ENCODE peak calls at places on chromosomes 6 and 20, in seven cellular contexts. X is effector CD4-positive, alpha-beta T cell; Q is NCI-H1105; J is ascending aorta; V is SW 1271; A is activated CD4-positive, alpha-beta T cell treated with anti-CD3 and anti-CD28 coated beads for 1 hour; I is skeletal muscle cell. S is an unnamed sample.

GRCh38 chr6:106512048-106512957 is 117.0 kb downstream of the RTN4IP1 start:
- DNase-seq in Q (peak), A (peak), J (peak), I (no peak), X (peak), V (peak), S (peak)

GRCh38 chr20:2742934-2743559 is 50.5 kb downstream of the EBF4 start:
- DNase-seq in Q (peak), J (no peak), I (no peak), A (peak), X (peak), V (peak), S (peak)

GRCh38 chr6:12033770-12034169 is 21.7 kb downstream of the HIVEP1 start:
- DNase-seq in A (no peak), Q (no peak), V (no peak), X (no peak), I (peak), J (no peak), S (no peak)

GRCh38 chr20:58393299-58393698 is 4.3 kb downstream of the VAPB start:
- DNase-seq in Q (no peak), A (no peak), V (no peak), I (no peak), J (no peak), X (no peak), S (no peak)

GRCh38 chr6:36075656-36076055 is 48.0 kb downstream of the MAPK14 start:
- DNase-seq in A (no peak), I (no peak), X (no peak), Q (no peak), J (no peak), V (peak), S (no peak)

GRCh38 chr6:125872259-125872921 is 81.6 kb downstream of the NCOA7 start:
- DNase-seq in V (peak), Q (no peak), J (no peak), A (no peak), I (no peak), X (no peak), S (no peak)

GRCh38 chr20:44945261-44945660 is 14.9 kb downstream of the TOMM34 start:
- DNase-seq in Q (no peak), J (no peak), I (no peak), V (no peak), X (no peak), A (no peak), S (no peak)

GRCh38 chr6:95866732-95867131 is 149.0 kb upstream of the FUT9 start:
- DNase-seq in X (no peak), Q (peak), A (no peak), I (no peak), J (no peak), V (peak), S (no peak)

GRCh38 chr20:31663838-31664695 is 26.4 kb downstream of the COX4I2 start:
- DNase-seq in V (no peak), I (no peak), Q (peak), X (no peak), A (no peak), J (no peak), S (no peak)

GRCh38 chr20:24917797-24918578 is 31.1 kb upstream of the CST7 start:
- DNase-seq in I (peak), V (peak), A (no peak), X (peak), Q (peak), J (peak), S (peak)

GRCh38 chr20:19964289-19965263 is 52.6 kb upstream of the NAA20 start:
- DNase-seq in Q (no peak), A (no peak), X (no peak), J (peak), V (no peak), I (peak), S (no peak)

GRCh38 chr6:136792066-136792944 is at the start of gene MAP3K5:
- DNase-seq in A (peak), V (peak), I (no peak), J (peak), X (peak), Q (peak), S (peak)

GRCh38 chr6:106446287-106446885 is 85.9 kb downstream of the CRYBG1 start:
- DNase-seq in I (no peak), J (no peak), A (no peak), V (peak), Q (no peak), X (no peak), S (no peak)

GRCh38 chr20:12882832-12883506 is 125.8 kb upstream of the SPTLC3 start:
- DNase-seq in X (no peak), I (peak), J (no peak), V (no peak), A (no peak), Q (no peak), S (no peak)

GRCh38 chr6:44253307-44254101 is 3.8 kb downstream of the SLC35B2 start:
- DNase-seq in J (no peak), Q (peak), A (no peak), I (no peak), V (peak), X (peak), S (peak)

GRCh38 chr6:25359891-25360290 is 80.7 kb downstream of the CARMIL1 start:
- DNase-seq in I (no peak), J (no peak), V (no peak), X (no peak), A (no peak), Q (peak), S (no peak)

GRCh38 chr20:62607366-62608217 is 34.7 kb upstream of the SLCO4A1 start:
- DNase-seq in A (no peak), Q (no peak), X (no peak), J (no peak), V (no peak), I (no peak), S (no peak)

GRCh38 chr20:3250091-3250504 is 11.1 kb upstream of the SLC4A11 start:
- DNase-seq in Q (no peak), X (no peak), V (no peak), A (no peak), J (no peak), I (no peak), S (no peak)

GRCh38 chr6:53287336-53288225 is 61.2 kb downstream of the ELOVL5 start:
- DNase-seq in X (no peak), A (no peak), Q (no peak), I (no peak), V (no peak), J (no peak), S (no peak)

GRCh38 chr6:158040804-158041347 is 59.2 kb downstream of the SYNJ2 start:
- DNase-seq in Q (no peak), I (no peak), A (no peak), J (no peak), X (no peak), V (no peak), S (no peak)

GRCh38 chr20:20837574-20838021 is 125.2 kb upstream of the RALGAPA2 start:
- DNase-seq in V (peak), X (no peak), I (no peak), J (peak), A (no peak), Q (peak), S (peak)

GRCh38 chr6:144912474-144912873 is 627.3 kb downstream of the UTRN start:
- DNase-seq in A (no peak), V (no peak), J (no peak), Q (no peak), X (no peak), I (peak), S (no peak)

GRCh38 chr6:37242429-37243052 is 15.0 kb upstream of the TBC1D22B start:
- DNase-seq in Q (no peak), V (peak), A (no peak), X (no peak), J (peak), I (peak), S (no peak)

GRCh38 chr6:49649982-49650381 is 13.3 kb upstream of the RHAG start:
- DNase-seq in X (no peak), J (no peak), I (no peak), A (no peak), Q (no peak), V (no peak), S (no peak)

GRCh38 chr6:24117016-24117415 is 9.0 kb upstream of the NRSN1 start:
- DNase-seq in J (no peak), A (no peak), I (no peak), Q (no peak), X (no peak), V (no peak), S (no peak)

GRCh38 chr20:40749985-40750506 is 61.0 kb upstream of the MAFB start:
- DNase-seq in I (no peak), X (no peak), J (peak), A (no peak), Q (no peak), V (no peak), S (no peak)

GRCh38 chr6:15969236-15969778 is 159.6 kb upstream of the MYLIP start:
- DNase-seq in I (no peak), J (no peak), V (no peak), A (no peak), Q (no peak), X (no peak), S (no peak)

GRCh38 chr6:1136415-1136774 is 175.5 kb upstream of the FOXQ1 start:
- DNase-seq in J (no peak), V (no peak), Q (peak), A (no peak), I (peak), X (no peak), S (no peak)

GRCh38 chr6:80186082-80186481 is 79.6 kb downstream of the BCKDHB start:
- DNase-seq in I (no peak), J (no peak), X (no peak), Q (no peak), V (no peak), A (no peak), S (no peak)

GRCh38 chr6:72425003-72425681 is 196.7 kb upstream of the KCNQ5 start:
- DNase-seq in V (peak), A (no peak), J (no peak), Q (no peak), X (no peak), I (peak), S (no peak)

GRCh38 chr6:50249493-50249892 is 199.8 kb upstream of the DEFB112 start:
- DNase-seq in X (no peak), Q (no peak), J (no peak), I (no peak), V (peak), A (no peak), S (no peak)